ENCODE peak calls at places on chromosome 7, in four cellular contexts. One of them, this sample, is unnamed.

GRCh38 chr7:130930260-130930659 is 196.3 kb upstream of the KLF14 start:
- DNase-seq in NCI-H1092 treated with DMSO at 0.1 percent for 48 hours: no peak
- DNase-seq in activated T-cell treated with anti-CD3 and anti-CD28 coated beads, Interleukin-2, amount 50 U/mL, for 48 hours: no peak
- DNase-seq in mucosa of gallbladder: no peak
- DNase-seq in this sample: peak; percentile 60

GRCh38 chr7:135929692-135930091 is 47.5 kb downstream of the MTPN start:
- DNase-seq in activated T-cell treated with anti-CD3 and anti-CD28 coated beads, Interleukin-2, amount 50 U/mL, for 48 hours: no peak
- DNase-seq in NCI-H1092 treated with DMSO at 0.1 percent for 48 hours: no peak
- DNase-seq in mucosa of gallbladder: no peak
- DNase-seq in this sample: no peak

GRCh38 chr7:64875258-64875657 is 27.8 kb upstream of the ZNF273 start:
- DNase-seq in NCI-H1092 treated with DMSO at 0.1 percent for 48 hours: no peak
- DNase-seq in activated T-cell treated with anti-CD3 and anti-CD28 coated beads, Interleukin-2, amount 50 U/mL, for 48 hours: no peak
- DNase-seq in mucosa of gallbladder: no peak
- DNase-seq in this sample: no peak

GRCh38 chr7:149830997-149831729 is 7.0 kb upstream of the ZNF862 start:
- DNase-seq in mucosa of gallbladder: no peak
- DNase-seq in activated T-cell treated with anti-CD3 and anti-CD28 coated beads, Interleukin-2, amount 50 U/mL, for 48 hours: no peak
- DNase-seq in NCI-H1092 treated with DMSO at 0.1 percent for 48 hours: no peak
- DNase-seq in this sample: no peak

GRCh38 chr7:104509874-104510273 is 181.5 kb downstream of the LHFPL3 start:
- DNase-seq in mucosa of gallbladder: no peak
- DNase-seq in activated T-cell treated with anti-CD3 and anti-CD28 coated beads, Interleukin-2, amount 50 U/mL, for 48 hours: no peak
- DNase-seq in NCI-H1092 treated with DMSO at 0.1 percent for 48 hours: no peak
- DNase-seq in this sample: no peak

GRCh38 chr7:71191766-71192165 is 59.8 kb downstream of the GALNT17 start:
- DNase-seq in NCI-H1092 treated with DMSO at 0.1 percent for 48 hours: no peak
- DNase-seq in activated T-cell treated with anti-CD3 and anti-CD28 coated beads, Interleukin-2, amount 50 U/mL, for 48 hours: no peak
- DNase-seq in mucosa of gallbladder: no peak
- DNase-seq in this sample: no peak

GRCh38 chr7:31408120-31408729 is 67.7 kb upstream of the NEUROD6 start:
- DNase-seq in mucosa of gallbladder: no peak
- DNase-seq in NCI-H1092 treated with DMSO at 0.1 percent for 48 hours: no peak
- DNase-seq in activated T-cell treated with anti-CD3 and anti-CD28 coated beads, Interleukin-2, amount 50 U/mL, for 48 hours: no peak
- DNase-seq in this sample: no peak

GRCh38 chr7:2529161-2530075 is 9.8 kb downstream of the LFNG start:
- DNase-seq in mucosa of gallbladder: peak; percentile 52
- DNase-seq in activated T-cell treated with anti-CD3 and anti-CD28 coated beads, Interleukin-2, amount 50 U/mL, for 48 hours: peak; percentile 78
- DNase-seq in NCI-H1092 treated with DMSO at 0.1 percent for 48 hours: no peak
- DNase-seq in this sample: peak; percentile 68

GRCh38 chr7:135645296-135645904 is 16.9 kb upstream of the STMP1 start:
- DNase-seq in activated T-cell treated with anti-CD3 and anti-CD28 coated beads, Interleukin-2, amount 50 U/mL, for 48 hours: no peak
- DNase-seq in mucosa of gallbladder: no peak
- DNase-seq in NCI-H1092 treated with DMSO at 0.1 percent for 48 hours: peak; percentile 70
- DNase-seq in this sample: no peak

GRCh38 chr7:148262721-148263229 is 327.8 kb upstream of the C7orf33 start:
- DNase-seq in mucosa of gallbladder: peak; percentile 59
- DNase-seq in activated T-cell treated with anti-CD3 and anti-CD28 coated beads, Interleukin-2, amount 50 U/mL, for 48 hours: peak; percentile 79
- DNase-seq in NCI-H1092 treated with DMSO at 0.1 percent for 48 hours: peak; percentile 51
- DNase-seq in this sample: peak; percentile 71

GRCh38 chr7:82559203-82559805 is 115.7 kb upstream of the CACNA2D1 start:
- DNase-seq in activated T-cell treated with anti-CD3 and anti-CD28 coated beads, Interleukin-2, amount 50 U/mL, for 48 hours: no peak
- DNase-seq in mucosa of gallbladder: no peak
- DNase-seq in NCI-H1092 treated with DMSO at 0.1 percent for 48 hours: peak; percentile 99
- DNase-seq in this sample: peak; percentile 12

GRCh38 chr7:66315192-66315591 is 110.1 kb downstream of the TPST1 start:
- DNase-seq in NCI-H1092 treated with DMSO at 0.1 percent for 48 hours: no peak
- DNase-seq in mucosa of gallbladder: no peak
- DNase-seq in activated T-cell treated with anti-CD3 and anti-CD28 coated beads, Interleukin-2, amount 50 U/mL, for 48 hours: no peak
- DNase-seq in this sample: no peak

GRCh38 chr7:5525271-5526189 is 101.9 kb upstream of the TNRC18 start:
- DNase-seq in activated T-cell treated with anti-CD3 and anti-CD28 coated beads, Interleukin-2, amount 50 U/mL, for 48 hours: peak; percentile 69
- DNase-seq in mucosa of gallbladder: no peak
- DNase-seq in NCI-H1092 treated with DMSO at 0.1 percent for 48 hours: no peak
- DNase-seq in this sample: peak; percentile 66

GRCh38 chr7:2417981-2418481 is 14.6 kb downstream of the CHST12 start:
- DNase-seq in mucosa of gallbladder: no peak
- DNase-seq in activated T-cell treated with anti-CD3 and anti-CD28 coated beads, Interleukin-2, amount 50 U/mL, for 48 hours: peak; percentile 71
- DNase-seq in NCI-H1092 treated with DMSO at 0.1 percent for 48 hours: no peak
- DNase-seq in this sample: no peak

GRCh38 chr7:29807179-29807841 is 1.0 kb downstream of the WIPF3 start:
- DNase-seq in activated T-cell treated with anti-CD3 and anti-CD28 coated beads, Interleukin-2, amount 50 U/mL, for 48 hours: no peak
- DNase-seq in NCI-H1092 treated with DMSO at 0.1 percent for 48 hours: no peak
- DNase-seq in mucosa of gallbladder: peak; percentile 34
- DNase-seq in this sample: peak; percentile 58

GRCh38 chr7:149144996-149145850 is 2.0 kb upstream of the ZNF398 start:
- DNase-seq in NCI-H1092 treated with DMSO at 0.1 percent for 48 hours: no peak
- DNase-seq in mucosa of gallbladder: peak; percentile 59
- DNase-seq in activated T-cell treated with anti-CD3 and anti-CD28 coated beads, Interleukin-2, amount 50 U/mL, for 48 hours: no peak
- DNase-seq in this sample: no peak

GRCh38 chr7:46146454-46147255 is 225.6 kb upstream of the IGFBP3 start:
- DNase-seq in activated T-cell treated with anti-CD3 and anti-CD28 coated beads, Interleukin-2, amount 50 U/mL, for 48 hours: no peak
- DNase-seq in NCI-H1092 treated with DMSO at 0.1 percent for 48 hours: no peak
- DNase-seq in mucosa of gallbladder: no peak
- DNase-seq in this sample: no peak

GRCh38 chr7:105210721-105211205 is 178.0 kb downstream of the SRPK2 start:
- DNase-seq in mucosa of gallbladder: peak; percentile 42
- DNase-seq in activated T-cell treated with anti-CD3 and anti-CD28 coated beads, Interleukin-2, amount 50 U/mL, for 48 hours: no peak
- DNase-seq in NCI-H1092 treated with DMSO at 0.1 percent for 48 hours: no peak
- DNase-seq in this sample: no peak

GRCh38 chr7:54662701-54663100 is 96.3 kb downstream of the SEC61G start:
- DNase-seq in activated T-cell treated with anti-CD3 and anti-CD28 coated beads, Interleukin-2, amount 50 U/mL, for 48 hours: no peak
- DNase-seq in mucosa of gallbladder: no peak
- DNase-seq in NCI-H1092 treated with DMSO at 0.1 percent for 48 hours: no peak
- DNase-seq in this sample: no peak

GRCh38 chr7:91718071-91718470 is 162.4 kb downstream of the MTERF1 start:
- DNase-seq in mucosa of gallbladder: no peak
- DNase-seq in NCI-H1092 treated with DMSO at 0.1 percent for 48 hours: no peak
- DNase-seq in activated T-cell treated with anti-CD3 and anti-CD28 coated beads, Interleukin-2, amount 50 U/mL, for 48 hours: no peak
- DNase-seq in this sample: no peak

GRCh38 chr7:152402384-152403250 is 33.2 kb downstream of the KMT2C start:
- DNase-seq in NCI-H1092 treated with DMSO at 0.1 percent for 48 hours: no peak
- DNase-seq in mucosa of gallbladder: no peak
- DNase-seq in activated T-cell treated with anti-CD3 and anti-CD28 coated beads, Interleukin-2, amount 50 U/mL, for 48 hours: no peak
- DNase-seq in this sample: no peak

GRCh38 chr7:12770227-12770975 is 83.0 kb downstream of the ARL4A start:
- DNase-seq in activated T-cell treated with anti-CD3 and anti-CD28 coated beads, Interleukin-2, amount 50 U/mL, for 48 hours: no peak
- DNase-seq in NCI-H1092 treated with DMSO at 0.1 percent for 48 hours: peak; percentile 83
- DNase-seq in mucosa of gallbladder: peak; percentile 58
- DNase-seq in this sample: peak; percentile 29

GRCh38 chr7:95317546-95317945 is 6.8 kb downstream of the PON1 start:
- DNase-seq in NCI-H1092 treated with DMSO at 0.1 percent for 48 hours: peak; percentile 52
- DNase-seq in mucosa of gallbladder: no peak
- DNase-seq in activated T-cell treated with anti-CD3 and anti-CD28 coated beads, Interleukin-2, amount 50 U/mL, for 48 hours: no peak
- DNase-seq in this sample: no peak

This sample was measured in transverse colon.